ENCODE peak calls at places on chromosomes 3 and 15, in ten cellular contexts. E is stimulated activated CD4-positive, alpha-beta T cell treated with anti-CD3 and anti-CD28 coated beads, Interleukin-1b, Interleukin-23, amount 100 ng/mL, for 1 hour; D is NCI-H1694; B is endothelial cell; M is activated naive CD4-positive, alpha-beta T cell; C is AG09319; T is dorsolateral prefrontal cortex; Q is activated CD4-positive, alpha-beta T cell treated with anti-CD3 and anti-CD28 coated beads, Interleukin-2, amount 50 U/mL, for 24 hours; Z is upper lobe of right lung; O is Kasumi-1. F is an unnamed sample.

GRCh38 chr3:156575661-156576450 is 20.9 kb upstream of the SSR3 start:
- DNase-seq in Z (no peak), E (no peak), Q (no peak), O (no peak), M (no peak), C (no peak), B (no peak), T (peak; percentile 58), D (no peak), F (no peak)

GRCh38 chr15:51088585-51088984 is 6.1 kb downstream of the TNFAIP8L3 start:
- DNase-seq in E (no peak), C (no peak), D (no peak), M (no peak), Z (no peak), B (no peak), T (no peak), O (no peak), Q (no peak), F (no peak)

GRCh38 chr15:38883987-38884386 is 319.4 kb upstream of the RASGRP1 start:
- DNase-seq in D (no peak), E (no peak), T (no peak), Q (no peak), M (no peak), Z (no peak), B (no peak), O (no peak), C (no peak), F (no peak)

GRCh38 chr3:171753025-171753472 is 57.2 kb downstream of the PLD1 start:
- DNase-seq in O (no peak), Q (no peak), C (no peak), M (no peak), B (no peak), Z (no peak), D (no peak), T (no peak), E (no peak), F (no peak)

GRCh38 chr3:120762575-120762974 is 20.0 kb downstream of the GTF2E1 start:
- DNase-seq in Q (no peak), T (no peak), B (no peak), C (no peak), O (no peak), E (no peak), M (no peak), D (no peak), Z (no peak), F (no peak)

GRCh38 chr15:82810061-82810862 is 834 bp downstream of the WHAMM start:
- DNase-seq in E (no peak), T (no peak), C (peak; percentile 51), Q (peak; percentile 12), D (no peak), Z (peak; percentile 76), B (peak; percentile 52), M (no peak), O (peak; percentile 56), F (peak; percentile 59)

GRCh38 chr3:32596926-32597369 is 26.3 kb upstream of the DYNC1LI1 start:
- DNase-seq in Q (no peak), B (no peak), E (no peak), M (no peak), Z (no peak), T (no peak), O (no peak), C (no peak), D (no peak), F (no peak)

GRCh38 chr15:78247895-78248294 is 13.5 kb upstream of the ACSBG1 start:
- DNase-seq in T (no peak), B (no peak), D (no peak), Q (no peak), Z (no peak), E (no peak), O (no peak), C (no peak), M (no peak), F (no peak)

GRCh38 chr3:14296352-14296751 is 106.1 kb upstream of the SLC6A6 start:
- DNase-seq in M (no peak), T (no peak), D (no peak), Q (no peak), B (no peak), C (no peak), Z (no peak), O (no peak), E (no peak), F (no peak)

GRCh38 chr15:56767315-56767714 is 34.0 kb upstream of the ZNF280D start:
- DNase-seq in M (no peak), B (no peak), Q (no peak), D (no peak), O (no peak), T (no peak), E (no peak), Z (no peak), C (no peak), F (no peak)

GRCh38 chr3:170417090-170417489 is 1.6 kb upstream of the CLDN11 start:
- DNase-seq in E (no peak), O (no peak), Z (no peak), B (no peak), D (no peak), M (no peak), T (no peak), C (no peak), Q (no peak), F (no peak)

GRCh38 chr15:25375557-25375956 is 63.3 kb downstream of the UBE3A start:
- DNase-seq in C (no peak), E (no peak), M (no peak), B (no peak), D (no peak), T (no peak), Q (no peak), O (no peak), Z (no peak), F (no peak)

GRCh38 chr15:34951993-34952392 is 17.5 kb downstream of the AQR start:
- DNase-seq in M (no peak), Z (no peak), E (no peak), D (no peak), O (no peak), Q (no peak), T (no peak), C (peak; percentile 34), B (no peak), F (no peak)

GRCh38 chr3:143337387-143337786 is 217.8 kb downstream of the CHST2 start:
- DNase-seq in M (no peak), O (no peak), E (no peak), Q (no peak), Z (no peak), B (no peak), C (no peak), D (peak; percentile 79), T (no peak), F (no peak)

GRCh38 chr3:196666001-196666867 is 26.7 kb downstream of the NRROS start:
- DNase-seq in O (peak; percentile 64), B (no peak), M (no peak), Q (no peak), T (peak; percentile 67), C (no peak), Z (no peak), D (peak; percentile 96), E (no peak), F (no peak)

GRCh38 chr15:76199106-76200082 is 111.9 kb downstream of the ETFA start:
- DNase-seq in D (no peak), T (no peak), E (no peak), C (no peak), Q (no peak), B (no peak), O (no peak), M (no peak), Z (peak; percentile 36), F (no peak)

GRCh38 chr3:99805160-99805559 is 12.5 kb upstream of the CMSS1 start:
- DNase-seq in C (no peak), Z (no peak), M (no peak), D (no peak), E (no peak), O (no peak), B (no peak), T (no peak), Q (no peak), F (no peak)

GRCh38 chr3:143628971-143629370 is 219.3 kb downstream of the SLC9A9 start:
- DNase-seq in Q (no peak), M (no peak), O (no peak), D (no peak), C (no peak), E (no peak), Z (no peak), T (no peak), B (no peak), F (no peak)

GRCh38 chr3:49901351-49902339 is 2.0 kb downstream of the MST1R start:
- DNase-seq in C (no peak), T (no peak), M (no peak), B (no peak), O (no peak), E (no peak), D (no peak), Z (no peak), Q (no peak), F (no peak)

GRCh38 chr3:13025090-13025489 is 48.1 kb downstream of the IQSEC1 start:
- DNase-seq in E (no peak), T (no peak), D (no peak), Q (no peak), M (no peak), Z (peak; percentile 72), C (peak; percentile 12), B (no peak), O (no peak), F (no peak)

GRCh38 chr15:37773111-37773860 is 161.2 kb upstream of the TMCO5A start:
- DNase-seq in M (no peak), E (no peak), C (no peak), Q (no peak), T (no peak), D (no peak), B (no peak), Z (no peak), O (no peak), F (no peak)

GRCh38 chr3:164450276-164450905 is 627.9 kb downstream of the SI start:
- DNase-seq in D (no peak), O (no peak), M (no peak), E (no peak), Z (no peak), C (no peak), B (no peak), Q (no peak), T (no peak), F (no peak)

F was measured in activated T-cell treated with anti-CD3 and anti-CD28 coated beads, Interleukin-2, amount 50 U/mL, for 1 hour.